ENCODE peak calls at places on chromosome 6, in six cellular contexts. One of them, this sample, is unnamed.

GRCh38 chr6:90080876-90081464 is 186.7 kb downstream of the GJA10 start:
- DNase-seq in AG10803: no peak
- DNase-seq in neuronal stem cell: no peak
- DNase-seq in type B pancreatic cell: no peak
- DNase-seq in GM12865: peak; percentile 64
- DNase-seq in sigmoid colon: no peak
- DNase-seq in this sample: no peak

GRCh38 chr6:137013738-137014602 is 30.8 kb downstream of the IL20RA start:
- DNase-seq in type B pancreatic cell: no peak
- DNase-seq in sigmoid colon: no peak
- DNase-seq in GM12865: no peak
- DNase-seq in AG10803: peak; percentile 75
- DNase-seq in neuronal stem cell: no peak
- DNase-seq in this sample: peak; percentile 69

GRCh38 chr6:2133718-2134310 is 111.6 kb downstream of the GMDS start:
- DNase-seq in type B pancreatic cell: no peak
- DNase-seq in AG10803: no peak
- DNase-seq in neuronal stem cell: no peak
- DNase-seq in sigmoid colon: no peak
- DNase-seq in GM12865: no peak
- DNase-seq in this sample: no peak

GRCh38 chr6:57317060-57317943 is at the start of gene PRIM2:
- DNase-seq in AG10803: peak; percentile 76
- DNase-seq in neuronal stem cell: peak; percentile 56
- DNase-seq in GM12865: peak; percentile 89
- DNase-seq in sigmoid colon: peak; percentile 94
- DNase-seq in type B pancreatic cell: peak; percentile 83
- DNase-seq in this sample: peak; percentile 95

GRCh38 chr6:64580346-64580745 is 944.7 kb downstream of the PHF3 start:
- DNase-seq in GM12865: no peak
- DNase-seq in neuronal stem cell: no peak
- DNase-seq in sigmoid colon: no peak
- DNase-seq in type B pancreatic cell: no peak
- DNase-seq in AG10803: no peak
- DNase-seq in this sample: no peak

GRCh38 chr6:123771126-123771525 is 32.5 kb upstream of the NKAIN2 start:
- DNase-seq in sigmoid colon: no peak
- DNase-seq in neuronal stem cell: no peak
- DNase-seq in AG10803: no peak
- DNase-seq in type B pancreatic cell: no peak
- DNase-seq in GM12865: no peak
- DNase-seq in this sample: no peak

GRCh38 chr6:16514249-16514648 is 247.0 kb downstream of the ATXN1 start:
- DNase-seq in type B pancreatic cell: no peak
- DNase-seq in sigmoid colon: no peak
- DNase-seq in GM12865: peak; percentile 60
- DNase-seq in neuronal stem cell: no peak
- DNase-seq in AG10803: peak; percentile 59
- DNase-seq in this sample: peak; percentile 63

GRCh38 chr6:135180458-135181332 is at the start of gene MYB:
- DNase-seq in neuronal stem cell: peak; percentile 67
- DNase-seq in sigmoid colon: no peak
- DNase-seq in GM12865: peak; percentile 88
- DNase-seq in type B pancreatic cell: peak; percentile 77
- DNase-seq in AG10803: peak; percentile 25
- DNase-seq in this sample: peak; percentile 94

GRCh38 chr6:124999105-124999764 is 37.0 kb downstream of the RNF217 start:
- DNase-seq in type B pancreatic cell: no peak
- DNase-seq in GM12865: no peak
- DNase-seq in neuronal stem cell: no peak
- DNase-seq in sigmoid colon: no peak
- DNase-seq in AG10803: no peak
- DNase-seq in this sample: no peak

GRCh38 chr6:73985891-73986290 is 289.9 kb downstream of the CD109 start:
- DNase-seq in type B pancreatic cell: no peak
- DNase-seq in sigmoid colon: no peak
- DNase-seq in GM12865: peak; percentile 1
- DNase-seq in neuronal stem cell: no peak
- DNase-seq in AG10803: peak; percentile 100
- DNase-seq in this sample: peak; percentile 71

GRCh38 chr6:138404666-138405337 is 779 bp downstream of the HEBP2 start:
- DNase-seq in type B pancreatic cell: no peak
- DNase-seq in sigmoid colon: peak; percentile 74
- DNase-seq in GM12865: no peak
- DNase-seq in neuronal stem cell: no peak
- DNase-seq in AG10803: no peak
- DNase-seq in this sample: peak; percentile 55

This sample was measured in GM03348.